ENCODE peak calls at places on chromosomes 13 and 19, in four cellular contexts. L, C, D and H are unnamed samples.

GRCh38 chr19:57708641-57709354 is at the start of gene ZNF154:
- DNase-seq in L (peak), C (peak), D (no peak), H (no peak)

GRCh38 chr19:19595171-19595701 is 23.3 kb downstream of the PBX4 start:
- DNase-seq in L (no peak), C (no peak), D (no peak), H (no peak)

GRCh38 chr13:77002590-77003190 is 10.8 kb downstream of the CLN5 start:
- DNase-seq in L (no peak), C (no peak), D (no peak), H (peak)

GRCh38 chr13:27006519-27007161 is 165.0 kb downstream of the USP12 start:
- DNase-seq in L (no peak), C (no peak), D (no peak), H (no peak)

GRCh38 chr13:39777527-39778061 is 122.1 kb downstream of the COG6 start:
- DNase-seq in L (no peak), C (peak), D (peak), H (no peak)

GRCh38 chr13:64061649-64062048 is 2646.0 kb upstream of the PCDH20 start:
- DNase-seq in L (no peak), C (no peak), D (no peak), H (no peak)

GRCh38 chr13:24074687-24075086 is 85.8 kb upstream of the SPATA13 start:
- DNase-seq in L (no peak), C (no peak), D (peak), H (no peak)

GRCh38 chr19:15332311-15332996 is at the start of gene BRD4:
- DNase-seq in L (peak), C (no peak), D (no peak), H (peak)

GRCh38 chr13:73223372-73223781 is 164.6 kb downstream of the KLF5 start:
- DNase-seq in L (no peak), C (no peak), D (no peak), H (no peak)